ENCODE peak calls at places on chromosome 5, in five cellular contexts. X is activated T-helper 1 cell treated with Interleukin-2 at 50 U/mL for 16 hours; Y is HFFc6; G is myocyte; M is stimulated activated CD4-positive, alpha-beta T cell treated with anti-CD3 and anti-CD28 coated beads, Interleukin-15, amount 100 ng/mL, for 24 hours. R is an unnamed sample.

GRCh38 chr5:115627295-115627825 is 1.5 kb upstream of the TMED7 start:
- DNase-seq in X (no peak), M (no peak), G (no peak), Y (no peak), R (no peak)

GRCh38 chr5:111580956-111581355 is 68.6 kb upstream of the STARD4 start:
- DNase-seq in G (no peak), Y (peak), M (no peak), X (no peak), R (no peak)

GRCh38 chr5:82849885-82850284 is 227.3 kb downstream of the TMEM167A start:
- DNase-seq in X (no peak), Y (no peak), G (no peak), M (no peak), R (no peak)

GRCh38 chr5:41256400-41256799 is 43.1 kb upstream of the C6 start:
- DNase-seq in X (no peak), G (no peak), Y (no peak), M (no peak), R (no peak)

GRCh38 chr5:61809651-61810050 is 477.6 kb downstream of the ZSWIM6 start:
- DNase-seq in M (no peak), X (no peak), G (no peak), Y (no peak), R (no peak)

GRCh38 chr5:78730300-78731094 is 81.9 kb upstream of the LHFPL2 start:
- DNase-seq in X (no peak), G (no peak), M (no peak), Y (no peak), R (no peak)

GRCh38 chr5:147393866-147394265 is 116.0 kb downstream of the DPYSL3 start:
- DNase-seq in Y (no peak), X (no peak), G (no peak), M (no peak), R (no peak)

GRCh38 chr5:149062371-149063016 is 368 bp downstream of the SH3TC2 start:
- DNase-seq in X (no peak), M (no peak), G (peak), Y (peak), R (no peak)

GRCh38 chr5:32677023-32677422 is 34.1 kb upstream of the NPR3 start:
- DNase-seq in G (no peak), Y (no peak), M (no peak), X (no peak), R (no peak)

R was measured in T follicular helper cell.